ENCODE peak calls at places on chromosomes 4 and X, in seven cellular contexts. L, M, F, J, Y, B and O are unnamed samples.

GRCh38 chrX:102651968-102652744 is 873 bp downstream of the GPRASP1 start:
- DNase-seq in L (no peak), M (peak), F (peak), J (peak), Y (peak), B (peak), O (peak)

GRCh38 chr4:15654556-15655222 is 468 bp downstream of the FBXL5 start:
- DNase-seq in L (peak), M (peak), F (peak), J (peak), Y (peak), B (peak), O (peak)

GRCh38 chrX:138128025-138128671 is 562.2 kb downstream of the ZIC3 start:
- DNase-seq in L (peak), M (no peak), F (peak), J (peak), Y (peak), B (no peak), O (peak)

GRCh38 chrX:72269671-72270251 is 7.3 kb downstream of the RPS4X start:
- DNase-seq in L (peak), M (no peak), F (no peak), J (no peak), Y (peak), B (no peak), O (peak)

GRCh38 chrX:151912221-151912620 is 468 bp upstream of the MAGEA4 start:
- DNase-seq in L (no peak), M (no peak), F (no peak), J (no peak), Y (no peak), B (no peak), O (no peak)

GRCh38 chr4:1463088-1463926 is 57.1 kb upstream of the NKX1-1 start:
- DNase-seq in L (peak), M (no peak), F (no peak), J (no peak), Y (peak), B (peak), O (peak)

GRCh38 chr4:1487761-1488160 is 81.5 kb upstream of the NKX1-1 start:
- DNase-seq in L (no peak), M (no peak), F (no peak), J (no peak), Y (no peak), B (no peak), O (no peak)

GRCh38 chr4:143616771-143617170 is 83.7 kb downstream of the FREM3 start:
- DNase-seq in L (peak), M (no peak), F (no peak), J (no peak), Y (peak), B (no peak), O (no peak)

GRCh38 chr4:173318648-173319211 is 15.4 kb downstream of the HMGB2 start:
- DNase-seq in L (peak), M (no peak), F (peak), J (no peak), Y (peak), B (no peak), O (peak)

GRCh38 chr4:144709793-144710525 is 64.0 kb downstream of the HHIP start:
- DNase-seq in L (peak), M (no peak), F (peak), J (no peak), Y (peak), B (no peak), O (no peak)

GRCh38 chr4:6415306-6415705 is 57.1 kb downstream of the PPP2R2C start:
- DNase-seq in L (no peak), M (no peak), F (no peak), J (no peak), Y (no peak), B (no peak), O (no peak)

GRCh38 chrX:116238093-116238492 is 67.5 kb downstream of the AGTR2 start:
- DNase-seq in L (no peak), M (no peak), F (no peak), J (no peak), Y (no peak), B (no peak), O (no peak)

GRCh38 chrX:155434906-155435743 is 23.3 kb downstream of the F8A3 start:
- DNase-seq in L (no peak), M (no peak), F (no peak), J (no peak), Y (no peak), B (no peak), O (peak)

GRCh38 chr4:137529432-137529831 is 2.9 kb downstream of the PCDH18 start:
- DNase-seq in L (no peak), M (no peak), F (no peak), J (no peak), Y (no peak), B (no peak), O (peak)

GRCh38 chr4:89657931-89658700 is 178.8 kb downstream of the SNCA start:
- DNase-seq in L (peak), M (no peak), F (peak), J (no peak), Y (peak), B (no peak), O (peak)

GRCh38 chr4:155603360-155603891 is 63.2 kb upstream of the GUCY1A1 start:
- DNase-seq in L (no peak), M (no peak), F (no peak), J (no peak), Y (no peak), B (no peak), O (peak)

GRCh38 chr4:1413687-1414479 is 7.6 kb upstream of the NKX1-1 start:
- DNase-seq in L (no peak), M (no peak), F (no peak), J (no peak), Y (no peak), B (peak), O (no peak)

GRCh38 chr4:2798399-2799301 is 5.8 kb downstream of the SH3BP2 start:
- DNase-seq in L (peak), M (no peak), F (no peak), J (peak), Y (no peak), B (peak), O (no peak)

GRCh38 chrX:150507251-150507856 is 61.1 kb upstream of the MTM1 start:
- DNase-seq in L (no peak), M (no peak), F (no peak), J (peak), Y (peak), B (no peak), O (no peak)